ENCODE peak calls at places on chromosomes 7 and 10, in nine cellular contexts. T is stimulated activated CD8-positive, alpha-beta memory T cell treated with anti-CD3 and anti-CD28 coated beads, Interleukin-15, amount 100 ng/mL, for 1 hour; P is glutamatergic neuron; Y is activated T-helper 1 cell treated with anti-CD3 and anti-CD28 coated beads, Interleukin-12 subunit alpha, Interleukin-12 subunit beta, Interleukin-2, Interleukin-4 antibody, amounts not matched to agents 30 ng/mL and 10 ng/mL and 1 ng/mL, durations not matched to agents 14 hours and 24 hours and 36 hours; Z is Right ventricle myocardium superior; A is hepatic stellate cell; N is left colon; O is kidney; D is putamen. K is an unnamed sample.

GRCh38 chr10:71848325-71849277 is 2.5 kb downstream of the PSAP start:
- DNase-seq in T (no peak), O (no peak), P (no peak), D (no peak), A (no peak), Y (no peak), N (no peak), Z (no peak), K (no peak)

GRCh38 chr7:1368682-1369571 is 90.3 kb downstream of the MICALL2 start:
- DNase-seq in D (no peak), N (no peak), Z (no peak), Y (no peak), P (peak), A (no peak), T (peak), O (peak), K (peak)

GRCh38 chr7:61576-62360 is 130.6 kb upstream of the FAM20C start:
- DNase-seq in O (peak), Y (no peak), A (no peak), D (no peak), Z (peak), T (no peak), P (no peak), N (no peak), K (no peak)

GRCh38 chr7:1610678-1611302 is 41.0 kb upstream of the PSMG3 start:
- DNase-seq in D (no peak), T (no peak), Y (no peak), A (no peak), O (no peak), Z (no peak), N (no peak), P (no peak), K (no peak)

GRCh38 chr10:116784651-116785050 is 42.3 kb upstream of the HSPA12A start:
- DNase-seq in A (no peak), O (no peak), P (no peak), N (no peak), Z (no peak), Y (no peak), T (no peak), D (no peak), K (no peak)

GRCh38 chr7:151451626-151452025 is 11.7 kb upstream of the CRYGN start:
- DNase-seq in Y (no peak), D (no peak), Z (no peak), P (no peak), N (no peak), O (no peak), T (no peak), A (no peak), K (no peak)

GRCh38 chr10:103917326-103918052 is 495 bp downstream of the STN1 start:
- DNase-seq in O (peak), T (no peak), P (peak), D (peak), A (peak), Z (peak), N (peak), Y (no peak), K (peak)

GRCh38 chr10:61332506-61332905 is 120.7 kb downstream of the TMEM26 start:
- DNase-seq in N (no peak), D (peak), P (no peak), T (no peak), Y (no peak), Z (no peak), O (no peak), A (no peak), K (no peak)

GRCh38 chr7:1085910-1086421 is 1.9 kb upstream of the GPER1 start:
- DNase-seq in A (peak), T (no peak), P (no peak), O (peak), Z (no peak), D (no peak), N (no peak), Y (no peak), K (no peak)

GRCh38 chr7:45120-46090 is 147.0 kb upstream of the FAM20C start:
- DNase-seq in A (no peak), O (peak), D (no peak), Y (no peak), T (no peak), N (no peak), P (no peak), Z (no peak), K (no peak)

GRCh38 chr7:151735854-151736402 is 141.0 kb downstream of the PRKAG2 start:
- DNase-seq in O (peak), Y (no peak), A (no peak), P (no peak), D (no peak), T (no peak), N (no peak), Z (no peak), K (no peak)

GRCh38 chr7:35036361-35037171 is 719 bp downstream of the DPY19L1 start:
- DNase-seq in O (peak), D (peak), Y (peak), P (peak), T (no peak), A (peak), N (peak), Z (peak), K (no peak)

GRCh38 chr7:121244120-121244865 is 84.5 kb upstream of the WNT16 start:
- DNase-seq in Y (no peak), P (peak), A (no peak), N (no peak), T (no peak), D (no peak), Z (no peak), O (no peak), K (no peak)

GRCh38 chr7:129886184-129886817 is 66.5 kb downstream of the UBE2H start:
- DNase-seq in O (no peak), N (no peak), T (no peak), A (no peak), Z (no peak), P (no peak), Y (no peak), D (peak), K (no peak)